ENCODE peak calls at places on chromosomes 13 and 19, in four cellular contexts. W, S, K and A are unnamed samples.

GRCh38 chr19:31068268-31068667 is 281.0 kb downstream of the TSHZ3 start:
- DNase-seq in W (no peak), K (no peak), S (no peak), A (no peak)

GRCh38 chr19:579842-580155 is 7.4 kb downstream of the BSG start:
- DNase-seq in W (no peak), K (no peak), S (no peak), A (no peak)

GRCh38 chr19:51441410-51442390 is 16.6 kb downstream of the SIGLEC8 start:
- DNase-seq in W (peak), K (peak), S (no peak), A (peak)

GRCh38 chr19:48390188-48391099 is 907 bp downstream of the KDELR1 start:
- DNase-seq in S (peak), W (peak), K (peak), A (peak)

GRCh38 chr19:51289635-51290034 is 21.8 kb upstream of the IGLON5 start:
- DNase-seq in K (no peak), S (no peak), W (no peak), A (no peak)

GRCh38 chr13:44796597-44797517 is 192.4 kb downstream of the NUFIP1 start:
- DNase-seq in W (no peak), S (no peak), K (peak), A (no peak)

GRCh38 chr19:48768989-48769713 is 13.8 kb downstream of the FGF21 start:
- DNase-seq in W (no peak), S (no peak), K (no peak), A (no peak)

GRCh38 chr13:39565036-39565949 is 37.7 kb downstream of the LHFPL6 start:
- DNase-seq in S (no peak), W (no peak), K (no peak), A (no peak)

GRCh38 chr13:40518481-40518882 is 148.0 kb downstream of the FOXO1 start:
- DNase-seq in W (peak), S (no peak), K (no peak), A (no peak)

GRCh38 chr19:51712461-51713081 is 11.2 kb downstream of the HAS1 start:
- DNase-seq in W (no peak), S (no peak), K (peak), A (no peak)

GRCh38 chr19:29978139-29978538 is 36.1 kb downstream of the URI1 start:
- DNase-seq in W (no peak), K (no peak), S (no peak), A (no peak)

GRCh38 chr13:45521292-45521691 is 56.6 kb downstream of the COG3 start:
- DNase-seq in S (no peak), K (no peak), W (no peak), A (no peak)

GRCh38 chr13:109840201-109840892 is 54.0 kb upstream of the IRS2 start:
- DNase-seq in K (peak), W (no peak), S (no peak), A (no peak)

GRCh38 chr13:97319088-97319487 is 97.0 kb downstream of the MBNL2 start:
- DNase-seq in W (no peak), S (no peak), K (no peak), A (no peak)

GRCh38 chr13:105428816-105429215 is 1106.6 kb downstream of the EFNB2 start:
- DNase-seq in S (no peak), K (no peak), W (no peak), A (no peak)

GRCh38 chr13:79320433-79320832 is 85.6 kb downstream of the RBM26 start:
- DNase-seq in K (no peak), W (no peak), S (no peak), A (no peak)